ENCODE peak calls at places on chromosomes 12 and 14, in seven cellular contexts. K is NCI-H69; J is lower lobe of right lung; W is fibroblast of the aortic adventitia; P is retina; H is left kidney; O is activated CD4-positive, alpha-beta T cell treated with anti-CD3 and anti-CD28 coated beads for 24 hours. C is an unnamed sample.

GRCh38 chr12:12925383-12925782 is 26.6 kb downstream of the GPRC5D start:
- DNase-seq in K (no peak), J (no peak), W (peak), P (no peak), H (no peak), O (no peak), C (peak)

GRCh38 chr12:88693837-88694445 is 113.7 kb upstream of the KITLG start:
- DNase-seq in K (no peak), J (no peak), W (no peak), P (no peak), H (no peak), O (no peak), C (no peak)

GRCh38 chr12:121957831-121958515 is 39.6 kb downstream of the CFAP251 start:
- DNase-seq in K (peak), J (no peak), W (no peak), P (no peak), H (no peak), O (no peak), C (no peak)

GRCh38 chr14:32720927-32721326 is 217.8 kb upstream of the NPAS3 start:
- DNase-seq in K (no peak), J (no peak), W (no peak), P (no peak), H (no peak), O (no peak), C (no peak)

GRCh38 chr12:49697808-49698207 is 9.4 kb downstream of the FMNL3 start:
- DNase-seq in K (no peak), J (no peak), W (no peak), P (no peak), H (no peak), O (no peak), C (no peak)

GRCh38 chr14:100533647-100534485 is 53.4 kb downstream of the BEGAIN start:
- DNase-seq in K (no peak), J (peak), W (no peak), P (no peak), H (no peak), O (no peak), C (no peak)

GRCh38 chr12:130141105-130141504 is 21.2 kb upstream of the FZD10 start:
- DNase-seq in K (no peak), J (no peak), W (no peak), P (no peak), H (no peak), O (no peak), C (no peak)

GRCh38 chr14:36418937-36419336 is 98.5 kb upstream of the MBIP start:
- DNase-seq in K (no peak), J (no peak), W (no peak), P (no peak), H (no peak), O (no peak), C (no peak)

GRCh38 chr14:63343878-63344277 is 25.1 kb upstream of the GPHB5 start:
- DNase-seq in K (peak), J (no peak), W (peak), P (no peak), H (no peak), O (no peak), C (no peak)

GRCh38 chr12:78402366-78403134 is 462.0 kb upstream of the SYT1 start:
- DNase-seq in K (peak), J (no peak), W (no peak), P (no peak), H (no peak), O (no peak), C (no peak)

GRCh38 chr14:100067971-100068959 is 3.0 kb downstream of the EVL start:
- DNase-seq in K (no peak), J (peak), W (no peak), P (no peak), H (peak), O (peak), C (no peak)

GRCh38 chr14:99572173-99572999 is 31.6 kb downstream of the CCDC85C start:
- DNase-seq in K (peak), J (no peak), W (no peak), P (peak), H (peak), O (no peak), C (no peak)

GRCh38 chr12:31204995-31205582 is 120.9 kb downstream of the SINHCAF start:
- DNase-seq in K (peak), J (no peak), W (peak), P (no peak), H (no peak), O (no peak), C (no peak)

GRCh38 chr12:6430124-6430989 is 14.4 kb upstream of the CD27 start:
- DNase-seq in K (peak), J (peak), W (peak), P (no peak), H (peak), O (no peak), C (peak)

GRCh38 chr12:102372112-102372511 is 108.3 kb downstream of the IGF1 start:
- DNase-seq in K (no peak), J (no peak), W (no peak), P (no peak), H (peak), O (no peak), C (peak)

GRCh38 chr14:101635238-101636080 is 74.2 kb downstream of the DIO3 start:
- DNase-seq in K (no peak), J (no peak), W (no peak), P (no peak), H (no peak), O (no peak), C (no peak)

GRCh38 chr12:67807808-67808207 is 159.3 kb downstream of the DYRK2 start:
- DNase-seq in K (no peak), J (no peak), W (peak), P (no peak), H (no peak), O (no peak), C (no peak)

GRCh38 chr12:117098361-117099217 is 627 bp downstream of the TESC start:
- DNase-seq in K (peak), J (peak), W (no peak), P (no peak), H (peak), O (peak), C (no peak)

GRCh38 chr12:95184119-95184518 is 33.1 kb downstream of the FGD6 start:
- DNase-seq in K (no peak), J (no peak), W (no peak), P (no peak), H (no peak), O (no peak), C (no peak)

GRCh38 chr12:4106617-4107016 is 166.9 kb upstream of the CCND2 start:
- DNase-seq in K (no peak), J (no peak), W (no peak), P (no peak), H (no peak), O (no peak), C (no peak)

GRCh38 chr12:63400746-63401145 is 249.7 kb upstream of the AVPR1A start:
- DNase-seq in K (peak), J (no peak), W (peak), P (no peak), H (peak), O (no peak), C (no peak)

GRCh38 chr12:121581681-121582439 is 1.0 kb upstream of the KDM2B start:
- DNase-seq in K (peak), J (no peak), W (peak), P (peak), H (peak), O (no peak), C (peak)

GRCh38 chr14:74891870-74892269 is 10.2 kb downstream of the DLST start:
- DNase-seq in K (no peak), J (no peak), W (peak), P (no peak), H (no peak), O (no peak), C (peak)

GRCh38 chr14:89810101-89810500 is 144.4 kb downstream of the EFCAB11 start:
- DNase-seq in K (no peak), J (no peak), W (peak), P (no peak), H (no peak), O (no peak), C (no peak)

GRCh38 chr14:72332054-72332453 is 399.8 kb downstream of the RGS6 start:
- DNase-seq in K (peak), J (no peak), W (no peak), P (no peak), H (no peak), O (no peak), C (no peak)

GRCh38 chr12:15209782-15210181 is 11.4 kb downstream of the RERG start:
- DNase-seq in K (no peak), J (no peak), W (peak), P (no peak), H (no peak), O (no peak), C (peak)

GRCh38 chr12:122845865-122846621 is 10.8 kb downstream of the HIP1R start:
- DNase-seq in K (peak), J (peak), W (no peak), P (no peak), H (peak), O (no peak), C (no peak)

GRCh38 chr14:94636744-94637412 is 24.7 kb downstream of the SERPINA3 start:
- DNase-seq in K (peak), J (no peak), W (peak), P (no peak), H (no peak), O (no peak), C (no peak)

GRCh38 chr12:68532887-68533248 is 77.8 kb upstream of the RAP1B start:
- DNase-seq in K (no peak), J (no peak), W (no peak), P (no peak), H (no peak), O (no peak), C (no peak)

GRCh38 chr12:56521590-56522371 is at the start of gene RBMS2:
- DNase-seq in K (peak), J (peak), W (peak), P (peak), H (peak), O (no peak), C (peak)

GRCh38 chr12:30278401-30278800 is 417.3 kb downstream of the IPO8 start:
- DNase-seq in K (no peak), J (no peak), W (no peak), P (no peak), H (no peak), O (no peak), C (no peak)

GRCh38 chr12:115749485-115749884 is 528.0 kb downstream of the MED13L start:
- DNase-seq in K (no peak), J (no peak), W (peak), P (no peak), H (peak), O (no peak), C (no peak)

GRCh38 chr14:102215071-102215470 is 75.4 kb downstream of the WDR20 start:
- DNase-seq in K (no peak), J (no peak), W (peak), P (peak), H (no peak), O (no peak), C (peak)

GRCh38 chr12:130878193-130879185 is 6.6 kb downstream of the RAN start:
- DNase-seq in K (peak), J (no peak), W (no peak), P (no peak), H (no peak), O (no peak), C (no peak)

GRCh38 chr12:105106621-105107020 is 910 bp upstream of the WASHC4 start:
- DNase-seq in K (peak), J (no peak), W (no peak), P (no peak), H (peak), O (no peak), C (no peak)

C was measured in stromal cell of bone marrow.